ENCODE peak calls at places on chromosome 18, in nine cellular contexts. One of them, this sample, is unnamed.

GRCh38 chr18:36522503-36522902 is 225.0 kb downstream of the FHOD3 start:
- DNase-seq in uterus: no peak
- DNase-seq in Peyer's patch: no peak
- DNase-seq in HCT116: no peak
- DNase-seq in thyroid gland: no peak
- DNase-seq in A549: no peak
- DNase-seq in heart left ventricle: no peak
- DNase-seq in right lobe of liver: no peak
- DNase-seq in body of pancreas: no peak
- DNase-seq in this sample: no peak

GRCh38 chr18:68301436-68301835 is 413.5 kb downstream of the TMX3 start:
- DNase-seq in uterus: no peak
- DNase-seq in Peyer's patch: no peak
- DNase-seq in HCT116: no peak
- DNase-seq in thyroid gland: no peak
- DNase-seq in A549: no peak
- DNase-seq in heart left ventricle: no peak
- DNase-seq in right lobe of liver: no peak
- DNase-seq in body of pancreas: no peak
- DNase-seq in this sample: no peak

GRCh38 chr18:43159091-43159490 is 43.6 kb upstream of the RIT2 start:
- DNase-seq in uterus: no peak
- DNase-seq in Peyer's patch: no peak
- DNase-seq in HCT116: no peak
- DNase-seq in thyroid gland: no peak
- DNase-seq in A549: no peak
- DNase-seq in heart left ventricle: no peak
- DNase-seq in right lobe of liver: no peak
- DNase-seq in body of pancreas: peak; percentile 12
- DNase-seq in this sample: no peak

GRCh38 chr18:62017618-62018017 is 124.8 kb upstream of the RNF152 start:
- DNase-seq in uterus: no peak
- DNase-seq in Peyer's patch: peak; percentile 48
- DNase-seq in HCT116: no peak
- DNase-seq in thyroid gland: no peak
- DNase-seq in A549: no peak
- DNase-seq in heart left ventricle: peak; percentile 10
- DNase-seq in right lobe of liver: no peak
- DNase-seq in body of pancreas: no peak
- DNase-seq in this sample: no peak

GRCh38 chr18:58186258-58186948 is 142.4 kb downstream of the NEDD4L start:
- DNase-seq in uterus: no peak
- DNase-seq in Peyer's patch: no peak
- DNase-seq in HCT116: no peak
- DNase-seq in thyroid gland: peak; percentile 90
- DNase-seq in A549: no peak
- DNase-seq in heart left ventricle: no peak
- DNase-seq in right lobe of liver: no peak
- DNase-seq in body of pancreas: peak; percentile 71
- DNase-seq in this sample: peak; percentile 65

GRCh38 chr18:60358516-60358915 is 14.1 kb downstream of the MC4R start:
- DNase-seq in uterus: no peak
- DNase-seq in Peyer's patch: no peak
- DNase-seq in HCT116: no peak
- DNase-seq in thyroid gland: no peak
- DNase-seq in A549: no peak
- DNase-seq in heart left ventricle: no peak
- DNase-seq in right lobe of liver: no peak
- DNase-seq in body of pancreas: no peak
- DNase-seq in this sample: no peak

GRCh38 chr18:22609642-22610041 is 191.9 kb upstream of the CTAGE1 start:
- DNase-seq in uterus: peak; percentile 68
- DNase-seq in Peyer's patch: peak; percentile 49
- DNase-seq in HCT116: no peak
- DNase-seq in thyroid gland: peak; percentile 24
- DNase-seq in A549: peak; percentile 27
- DNase-seq in heart left ventricle: peak; percentile 76
- DNase-seq in right lobe of liver: peak; percentile 69
- DNase-seq in body of pancreas: peak; percentile 56
- DNase-seq in this sample: peak; percentile 66

GRCh38 chr18:47931707-47932103 is 1.2 kb upstream of the SMAD2 start:
- DNase-seq in uterus: no peak
- DNase-seq in Peyer's patch: peak; percentile 64
- DNase-seq in HCT116: no peak
- DNase-seq in thyroid gland: no peak
- DNase-seq in A549: no peak
- DNase-seq in heart left ventricle: peak; percentile 14
- DNase-seq in right lobe of liver: no peak
- DNase-seq in body of pancreas: peak; percentile 27
- DNase-seq in this sample: peak; percentile 32

GRCh38 chr18:12048010-12048826 is 45.4 kb upstream of the ANKRD62 start:
- DNase-seq in uterus: no peak
- DNase-seq in Peyer's patch: peak; percentile 41
- DNase-seq in HCT116: no peak
- DNase-seq in thyroid gland: no peak
- DNase-seq in A549: no peak
- DNase-seq in heart left ventricle: no peak
- DNase-seq in right lobe of liver: no peak
- DNase-seq in body of pancreas: no peak
- DNase-seq in this sample: no peak

GRCh38 chr18:41389936-41390667 is 564.9 kb upstream of the PIK3C3 start:
- DNase-seq in uterus: no peak
- DNase-seq in Peyer's patch: no peak
- DNase-seq in HCT116: no peak
- DNase-seq in thyroid gland: no peak
- DNase-seq in A549: no peak
- DNase-seq in heart left ventricle: no peak
- DNase-seq in right lobe of liver: no peak
- DNase-seq in body of pancreas: no peak
- DNase-seq in this sample: no peak

GRCh38 chr18:75170022-75170789 is 38.7 kb downstream of the PTGR3 start:
- DNase-seq in uterus: no peak
- DNase-seq in Peyer's patch: no peak
- DNase-seq in HCT116: no peak
- DNase-seq in thyroid gland: no peak
- DNase-seq in A549: no peak
- DNase-seq in heart left ventricle: peak; percentile 62
- DNase-seq in right lobe of liver: no peak
- DNase-seq in body of pancreas: no peak
- DNase-seq in this sample: no peak

GRCh38 chr18:49656098-49656591 is 94.3 kb downstream of the LIPG start:
- DNase-seq in uterus: no peak
- DNase-seq in Peyer's patch: no peak
- DNase-seq in HCT116: peak; percentile 97
- DNase-seq in thyroid gland: no peak
- DNase-seq in A549: no peak
- DNase-seq in heart left ventricle: no peak
- DNase-seq in right lobe of liver: no peak
- DNase-seq in body of pancreas: no peak
- DNase-seq in this sample: no peak

GRCh38 chr18:60838677-60839076 is 466.1 kb upstream of the MC4R start:
- DNase-seq in uterus: no peak
- DNase-seq in Peyer's patch: no peak
- DNase-seq in HCT116: no peak
- DNase-seq in thyroid gland: no peak
- DNase-seq in A549: no peak
- DNase-seq in heart left ventricle: no peak
- DNase-seq in right lobe of liver: no peak
- DNase-seq in body of pancreas: no peak
- DNase-seq in this sample: no peak

GRCh38 chr18:6961331-6961730 is 156.3 kb downstream of the LAMA1 start:
- DNase-seq in uterus: no peak
- DNase-seq in Peyer's patch: no peak
- DNase-seq in HCT116: no peak
- DNase-seq in thyroid gland: no peak
- DNase-seq in A549: no peak
- DNase-seq in heart left ventricle: no peak
- DNase-seq in right lobe of liver: no peak
- DNase-seq in body of pancreas: no peak
- DNase-seq in this sample: no peak

GRCh38 chr18:25832008-25832604 is 258.3 kb downstream of the SS18 start:
- DNase-seq in uterus: peak; percentile 28
- DNase-seq in Peyer's patch: peak; percentile 65
- DNase-seq in HCT116: peak; percentile 6
- DNase-seq in thyroid gland: peak; percentile 64
- DNase-seq in A549: peak; percentile 17
- DNase-seq in heart left ventricle: peak; percentile 43
- DNase-seq in right lobe of liver: no peak
- DNase-seq in body of pancreas: no peak
- DNase-seq in this sample: peak; percentile 55

GRCh38 chr18:9914584-9915290 is 921 bp downstream of the VAPA start:
- DNase-seq in uterus: peak; percentile 57
- DNase-seq in Peyer's patch: peak; percentile 89
- DNase-seq in HCT116: peak; percentile 49
- DNase-seq in thyroid gland: peak; percentile 81
- DNase-seq in A549: peak; percentile 42
- DNase-seq in heart left ventricle: peak; percentile 57
- DNase-seq in right lobe of liver: peak; percentile 88
- DNase-seq in body of pancreas: peak; percentile 91
- DNase-seq in this sample: peak; percentile 88

GRCh38 chr18:9915291-9916066 is 1.7 kb downstream of the VAPA start:
- DNase-seq in uterus: no peak
- DNase-seq in Peyer's patch: no peak
- DNase-seq in HCT116: no peak
- DNase-seq in thyroid gland: no peak
- DNase-seq in A549: no peak
- DNase-seq in heart left ventricle: no peak
- DNase-seq in right lobe of liver: no peak
- DNase-seq in body of pancreas: no peak
- DNase-seq in this sample: no peak

GRCh38 chr18:9914334-9914583 is 443 bp downstream of the VAPA start:
- DNase-seq in uterus: no peak
- DNase-seq in Peyer's patch: no peak
- DNase-seq in HCT116: no peak
- DNase-seq in thyroid gland: peak; percentile 48
- DNase-seq in A549: no peak
- DNase-seq in heart left ventricle: no peak
- DNase-seq in right lobe of liver: no peak
- DNase-seq in body of pancreas: no peak
- DNase-seq in this sample: no peak

GRCh38 chr18:9913526-9914333 is at the start of gene VAPA:
- DNase-seq in uterus: peak; percentile 95
- DNase-seq in Peyer's patch: peak; percentile 98
- DNase-seq in HCT116: peak; percentile 90
- DNase-seq in thyroid gland: peak; percentile 94
- DNase-seq in A549: peak; percentile 73
- DNase-seq in heart left ventricle: peak; percentile 95
- DNase-seq in right lobe of liver: peak; percentile 96
- DNase-seq in body of pancreas: peak; percentile 95
- DNase-seq in this sample: peak; percentile 96

GRCh38 chr18:9913151-9913525 is 678 bp upstream of the VAPA start:
- DNase-seq in uterus: no peak
- DNase-seq in Peyer's patch: no peak
- DNase-seq in HCT116: no peak
- DNase-seq in thyroid gland: no peak
- DNase-seq in A549: no peak
- DNase-seq in heart left ventricle: no peak
- DNase-seq in right lobe of liver: no peak
- DNase-seq in body of pancreas: no peak
- DNase-seq in this sample: no peak
- TF ChIP-seq CTCF in uterus: no peak
- TF ChIP-seq CTCF in Peyer's patch: no peak
- TF ChIP-seq CTCF in HCT116: no peak
- TF ChIP-seq CTCF in thyroid gland: no peak
- TF ChIP-seq CTCF in A549: no peak
- TF ChIP-seq CTCF in heart left ventricle: no peak
- TF ChIP-seq CTCF in right lobe of liver: no peak
- TF ChIP-seq CTCF in body of pancreas: no peak
- TF ChIP-seq CTCF in this sample: no peak

GRCh38 chr18:76565238-76566173 is 70.5 kb upstream of the ZNF516 start:
- DNase-seq in uterus: peak; percentile 77
- DNase-seq in Peyer's patch: peak; percentile 66
- DNase-seq in HCT116: no peak
- DNase-seq in thyroid gland: peak; percentile 84
- DNase-seq in A549: no peak
- DNase-seq in heart left ventricle: peak; percentile 63
- DNase-seq in right lobe of liver: peak; percentile 70
- DNase-seq in body of pancreas: peak; percentile 67
- DNase-seq in this sample: peak; percentile 66
- TF ChIP-seq POLR2A in uterus: peak; percentile 48
- TF ChIP-seq POLR2A in Peyer's patch: no peak
- TF ChIP-seq POLR2A in HCT116: no peak
- TF ChIP-seq POLR2A in thyroid gland: peak; percentile 53
- TF ChIP-seq POLR2A in A549: no peak
- TF ChIP-seq POLR2A in heart left ventricle: no peak
- TF ChIP-seq POLR2A in right lobe of liver: peak; percentile 20
- TF ChIP-seq POLR2A in body of pancreas: peak; percentile 18
- TF ChIP-seq POLR2A in this sample: no peak

DNA sequence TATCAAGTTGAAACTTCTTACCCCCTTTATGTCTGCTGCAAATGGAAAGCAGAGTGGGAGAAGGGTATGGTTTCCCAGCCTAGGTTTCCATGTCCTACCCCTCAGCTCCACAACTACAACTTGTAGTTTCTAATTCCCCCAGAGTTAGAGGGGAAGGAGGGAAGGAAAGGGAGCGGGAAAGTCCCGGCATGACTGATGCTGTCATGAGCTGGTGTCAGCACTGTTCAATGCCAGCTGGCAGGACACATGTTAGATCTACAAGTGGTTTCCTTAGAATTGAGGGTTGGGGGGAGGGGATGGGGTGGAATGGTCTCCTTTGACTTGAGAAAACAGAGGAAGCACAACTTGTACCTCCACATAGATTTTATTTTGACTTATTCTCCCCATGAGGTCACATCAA is 194.0 kb downstream of the MBD2 start:
- DNase-seq in uterus: no peak
- DNase-seq in Peyer's patch: no peak
- DNase-seq in HCT116: no peak
- DNase-seq in thyroid gland: no peak
- DNase-seq in A549: no peak
- DNase-seq in heart left ventricle: no peak
- DNase-seq in right lobe of liver: no peak
- DNase-seq in body of pancreas: no peak
- DNase-seq in this sample: no peak
- H3K4me1 ChIP-seq in uterus: no peaks in the 10 kb centered on the region
- H3K4me1 ChIP-seq in Peyer's patch: no peaks in the 10 kb centered on the region
- H3K4me1 ChIP-seq in HCT116: no peaks in the 10 kb centered on the region
- H3K4me1 ChIP-seq in thyroid gland: no peaks in the 10 kb centered on the region
- H3K4me1 ChIP-seq in A549: no peaks in the 10 kb centered on the region
- H3K4me1 ChIP-seq in heart left ventricle: peaks cover 5% of the 10 kb centered on the region
- H3K4me1 ChIP-seq in right lobe of liver: no peaks in the 10 kb centered on the region
- H3K4me1 ChIP-seq in body of pancreas: no peaks in the 10 kb centered on the region
- H3K4me1 ChIP-seq in this sample: no peaks in the 10 kb centered on the region

GRCh38 chr18:30034818-30035217 is 1007.7 kb downstream of the DSC3 start:
- DNase-seq in uterus: no peak
- DNase-seq in Peyer's patch: no peak
- DNase-seq in HCT116: no peak
- DNase-seq in thyroid gland: no peak
- DNase-seq in A549: no peak
- DNase-seq in heart left ventricle: no peak
- DNase-seq in right lobe of liver: no peak
- DNase-seq in body of pancreas: no peak
- DNase-seq in this sample: no peak
- TF ChIP-seq CTCF in uterus: no peak
- TF ChIP-seq CTCF in Peyer's patch: no peak
- TF ChIP-seq CTCF in HCT116: no peak
- TF ChIP-seq CTCF in thyroid gland: no peak
- TF ChIP-seq CTCF in A549: no peak
- TF ChIP-seq CTCF in heart left ventricle: no peak
- TF ChIP-seq CTCF in right lobe of liver: no peak
- TF ChIP-seq CTCF in body of pancreas: no peak
- TF ChIP-seq CTCF in this sample: no peak